ENCODE peak calls at places on chromosomes 11 and 22, in eight cellular contexts. One of them, this sample, is unnamed.
A peak's percentile ranks its signal among the peaks of the same experiment; 100 is the strongest.

GRCh38 chr11:106425819-106426218 is 348.4 kb downstream of the AASDHPPT start:
- DNase-seq in body of pancreas: no peak
- DNase-seq in AG09309: no peak
- DNase-seq in HCT116: no peak
- DNase-seq in mesendoderm: no peak
- DNase-seq in GM23338: no peak
- DNase-seq in lower leg skin: no peak
- DNase-seq in A549: no peak
- DNase-seq in this sample: no peak

GRCh38 chr22:35900483-35901168 is 128.0 kb downstream of the RBFOX2 start:
- DNase-seq in body of pancreas: no peak
- DNase-seq in AG09309: no peak
- DNase-seq in HCT116: peak; percentile 28
- DNase-seq in mesendoderm: peak; percentile 78
- DNase-seq in GM23338: peak; percentile 37
- DNase-seq in lower leg skin: no peak
- DNase-seq in A549: peak; percentile 56
- DNase-seq in this sample: no peak

GRCh38 chr11:68354181-68354872 is 41.9 kb downstream of the LRP5 start:
- DNase-seq in body of pancreas: peak; percentile 88
- DNase-seq in AG09309: peak; percentile 95
- DNase-seq in HCT116: peak; percentile 80
- DNase-seq in mesendoderm: peak; percentile 59
- DNase-seq in GM23338: peak; percentile 46
- DNase-seq in lower leg skin: peak; percentile 75
- DNase-seq in A549: peak; percentile 91
- DNase-seq in this sample: peak; percentile 90

GRCh38 chr11:69122642-69123431 is 32.9 kb upstream of the SMIM38 start:
- DNase-seq in body of pancreas: peak; percentile 84
- DNase-seq in AG09309: no peak
- DNase-seq in HCT116: peak; percentile 92
- DNase-seq in mesendoderm: peak; percentile 98
- DNase-seq in GM23338: peak; percentile 92
- DNase-seq in lower leg skin: peak; percentile 63
- DNase-seq in A549: peak; percentile 99
- DNase-seq in this sample: peak; percentile 93

GRCh38 chr22:44685384-44686056 is 16.5 kb upstream of the PRR5 start:
- DNase-seq in body of pancreas: peak; percentile 60
- DNase-seq in AG09309: no peak
- DNase-seq in HCT116: peak; percentile 35
- DNase-seq in mesendoderm: peak; percentile 76
- DNase-seq in GM23338: peak; percentile 72
- DNase-seq in lower leg skin: peak; percentile 77
- DNase-seq in A549: peak; percentile 53
- DNase-seq in this sample: peak; percentile 62

GRCh38 chr11:45580399-45580798 is 85.0 kb downstream of the CHST1 start:
- DNase-seq in body of pancreas: no peak
- DNase-seq in AG09309: no peak
- DNase-seq in HCT116: no peak
- DNase-seq in mesendoderm: peak; percentile 65
- DNase-seq in GM23338: peak; percentile 66
- DNase-seq in lower leg skin: no peak
- DNase-seq in A549: peak; percentile 18
- DNase-seq in this sample: no peak

GRCh38 chr22:37174964-37175363 is 13.1 kb downstream of the C1QTNF6 start:
- DNase-seq in body of pancreas: no peak
- DNase-seq in AG09309: no peak
- DNase-seq in HCT116: no peak
- DNase-seq in mesendoderm: no peak
- DNase-seq in GM23338: no peak
- DNase-seq in lower leg skin: no peak
- DNase-seq in A549: no peak
- DNase-seq in this sample: no peak

GRCh38 chr11:59615132-59615636 is 390 bp downstream of the OSBP start:
- DNase-seq in body of pancreas: peak; percentile 82
- DNase-seq in AG09309: no peak
- DNase-seq in HCT116: peak; percentile 24
- DNase-seq in mesendoderm: peak; percentile 51
- DNase-seq in GM23338: peak; percentile 73
- DNase-seq in lower leg skin: peak; percentile 59
- DNase-seq in A549: peak; percentile 39
- DNase-seq in this sample: peak; percentile 72

GRCh38 chr11:97290444-97291041 is 900.7 kb downstream of the JRKL start:
- DNase-seq in body of pancreas: no peak
- DNase-seq in AG09309: no peak
- DNase-seq in HCT116: no peak
- DNase-seq in mesendoderm: no peak
- DNase-seq in GM23338: no peak
- DNase-seq in lower leg skin: no peak
- DNase-seq in A549: no peak
- DNase-seq in this sample: no peak

GRCh38 chr11:75966546-75967287 is 151.7 kb downstream of the UVRAG start:
- DNase-seq in body of pancreas: no peak
- DNase-seq in AG09309: peak; percentile 76
- DNase-seq in HCT116: peak; percentile 21
- DNase-seq in mesendoderm: peak; percentile 43
- DNase-seq in GM23338: peak; percentile 11
- DNase-seq in lower leg skin: no peak
- DNase-seq in A549: peak; percentile 9
- DNase-seq in this sample: no peak

GRCh38 chr11:75968021-75968685 is 153.1 kb downstream of the UVRAG start:
- DNase-seq in body of pancreas: no peak
- DNase-seq in AG09309: no peak
- DNase-seq in HCT116: no peak
- DNase-seq in mesendoderm: no peak
- DNase-seq in GM23338: no peak
- DNase-seq in lower leg skin: no peak
- DNase-seq in A549: no peak
- DNase-seq in this sample: no peak

DNA sequence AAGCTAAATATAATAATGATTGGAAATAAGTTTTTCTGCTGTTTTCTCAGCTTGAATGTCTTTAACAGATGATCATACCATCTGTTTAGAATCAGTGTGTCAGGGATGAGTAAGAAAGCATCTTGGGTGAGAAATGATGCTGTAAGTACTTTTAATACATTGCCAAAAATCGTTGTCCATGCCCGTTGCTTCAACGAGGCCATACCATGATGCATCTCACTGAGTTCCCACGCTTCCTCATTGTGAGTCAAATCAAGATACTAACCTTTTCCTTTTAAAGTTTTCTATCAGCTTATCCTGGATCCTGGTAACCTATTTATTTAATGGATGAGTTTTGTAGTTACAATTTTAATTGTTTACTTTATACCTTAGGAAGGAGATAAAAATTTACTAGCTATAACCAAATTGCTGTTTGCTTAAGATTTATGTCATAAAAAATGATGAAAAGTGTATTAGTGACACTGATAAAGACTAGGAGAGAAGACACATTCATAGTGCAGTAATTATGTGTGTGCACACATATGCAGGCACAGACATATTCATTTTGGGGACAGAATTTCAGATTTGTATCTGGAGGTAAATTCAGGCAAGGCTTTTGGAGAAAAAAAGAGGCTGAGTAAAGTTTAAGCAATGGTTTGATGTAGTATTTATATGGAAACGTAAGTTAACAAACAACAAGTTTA is 154.8 kb downstream of the UVRAG start:
- DNase-seq in body of pancreas: no peak
- DNase-seq in AG09309: peak; percentile 71
- DNase-seq in HCT116: no peak
- DNase-seq in mesendoderm: no peak
- DNase-seq in GM23338: no peak
- DNase-seq in lower leg skin: no peak
- DNase-seq in A549: peak; percentile 2
- DNase-seq in this sample: no peak
- H3K4me3 ChIP-seq in body of pancreas: no peak overlapping the region
- H3K4me3 ChIP-seq in AG09309: no peak overlapping the region
- H3K4me3 ChIP-seq in HCT116: no peak overlapping the region
- H3K4me3 ChIP-seq in mesendoderm: no peak overlapping the region
- H3K4me3 ChIP-seq in GM23338: no peak overlapping the region
- H3K4me3 ChIP-seq in lower leg skin: no peak overlapping the region
- H3K4me3 ChIP-seq in A549: no peak overlapping the region
- H3K4me3 ChIP-seq in this sample: no peak overlapping the region

DNA sequence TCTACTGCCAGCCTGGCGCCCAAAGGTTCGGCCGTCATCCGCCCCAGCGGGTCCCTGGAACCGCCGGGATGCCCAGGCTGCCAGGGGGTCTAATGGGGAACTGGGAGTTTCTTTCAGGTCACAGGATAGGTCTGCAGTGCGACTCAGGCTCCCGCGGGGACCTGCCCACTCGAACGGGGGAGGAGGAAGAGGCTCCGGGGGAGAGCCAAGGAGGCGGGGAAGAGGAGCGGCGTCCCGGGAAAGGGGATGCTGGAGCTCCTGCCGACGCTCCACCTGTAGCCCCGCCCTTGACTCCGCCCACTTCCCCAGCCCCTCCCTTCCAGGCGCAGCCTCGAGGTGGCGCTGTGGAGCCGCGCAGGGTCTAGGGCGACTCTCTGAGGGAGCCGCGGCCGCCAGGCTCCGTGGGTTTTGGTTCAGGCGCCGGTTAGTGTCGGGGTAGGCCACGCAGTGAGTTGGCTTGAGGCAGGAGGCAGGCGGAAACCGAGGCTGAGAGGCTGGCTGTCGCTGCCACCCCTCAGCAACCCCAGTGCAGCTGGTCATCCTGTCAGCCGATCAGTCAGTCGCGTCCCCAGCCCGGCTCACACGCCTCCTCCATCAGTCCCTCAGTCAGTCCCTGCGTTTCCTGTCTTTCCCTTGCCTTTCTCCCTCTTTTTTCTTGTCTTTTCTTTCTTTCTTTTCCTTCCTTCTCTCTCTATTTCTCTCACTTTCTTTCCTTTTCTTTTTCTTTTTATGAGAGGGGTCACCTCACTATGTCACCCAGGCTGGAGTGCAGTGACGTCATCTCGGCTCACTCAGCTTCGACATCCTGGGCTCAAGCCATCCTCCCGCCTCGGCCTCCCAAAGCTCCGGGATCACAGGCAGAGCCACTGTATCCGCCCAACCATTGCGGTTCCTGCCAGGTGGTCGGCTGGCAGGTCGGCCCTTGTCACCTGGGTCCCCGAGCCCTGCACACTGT is 26.4 kb downstream of the YWHAH start:
- DNase-seq in body of pancreas: peak; percentile 83
- DNase-seq in AG09309: no peak
- DNase-seq in HCT116: peak; percentile 63
- DNase-seq in mesendoderm: peak; percentile 88
- DNase-seq in GM23338: peak; percentile 86
- DNase-seq in lower leg skin: peak; percentile 74
- DNase-seq in A549: peak; percentile 75
- DNase-seq in this sample: peak; percentile 86
- H3K4me3 ChIP-seq in body of pancreas: peak overlapping the region; percentile 4
- H3K4me3 ChIP-seq in AG09309: peak overlapping the region; percentile 60
- H3K4me3 ChIP-seq in HCT116: peak overlapping the region; percentile 51
- H3K4me3 ChIP-seq in mesendoderm: peak overlapping the region; percentile 64
- H3K4me3 ChIP-seq in GM23338: peak overlapping the region; percentile 85
- H3K4me3 ChIP-seq in lower leg skin: no peak overlapping the region
- H3K4me3 ChIP-seq in A549: peak overlapping the region; percentile 68
- H3K4me3 ChIP-seq in this sample: no peak overlapping the region

GRCh38 chr11:67287355-67288197 is 1.5 kb upstream of the ANKRD13D start:
- DNase-seq in body of pancreas: no peak
- DNase-seq in AG09309: no peak
- DNase-seq in HCT116: no peak
- DNase-seq in mesendoderm: no peak
- DNase-seq in GM23338: no peak
- DNase-seq in lower leg skin: no peak
- DNase-seq in A549: no peak
- DNase-seq in this sample: no peak

GRCh38 chr11:67284811-67285540 is 4.1 kb upstream of the ANKRD13D start:
- DNase-seq in body of pancreas: no peak
- DNase-seq in AG09309: no peak
- DNase-seq in HCT116: no peak
- DNase-seq in mesendoderm: no peak
- DNase-seq in GM23338: no peak
- DNase-seq in lower leg skin: no peak
- DNase-seq in A549: no peak
- DNase-seq in this sample: no peak

GRCh38 chr11:67288198-67288451 is 978 bp upstream of the ANKRD13D start:
- DNase-seq in body of pancreas: no peak
- DNase-seq in AG09309: no peak
- DNase-seq in HCT116: no peak
- DNase-seq in mesendoderm: no peak
- DNase-seq in GM23338: no peak
- DNase-seq in lower leg skin: no peak
- DNase-seq in A549: no peak
- DNase-seq in this sample: no peak

GRCh38 chr11:67285541-67286498 is 3.3 kb upstream of the ANKRD13D start:
- DNase-seq in body of pancreas: no peak
- DNase-seq in AG09309: no peak
- DNase-seq in HCT116: no peak
- DNase-seq in mesendoderm: no peak
- DNase-seq in GM23338: no peak
- DNase-seq in lower leg skin: no peak
- DNase-seq in A549: no peak
- DNase-seq in this sample: no peak

GRCh38 chr11:67286621-67287333 is 2.3 kb upstream of the ANKRD13D start:
- DNase-seq in body of pancreas: no peak
- DNase-seq in AG09309: no peak
- DNase-seq in HCT116: no peak
- DNase-seq in mesendoderm: no peak
- DNase-seq in GM23338: peak; percentile 40
- DNase-seq in lower leg skin: no peak
- DNase-seq in A549: no peak
- DNase-seq in this sample: no peak
- H3K4me3 ChIP-seq in body of pancreas: no peak overlapping the region
- H3K4me3 ChIP-seq in AG09309: no peak overlapping the region
- H3K4me3 ChIP-seq in HCT116: no peak overlapping the region
- H3K4me3 ChIP-seq in mesendoderm: no peak overlapping the region
- H3K4me3 ChIP-seq in GM23338: no peak overlapping the region
- H3K4me3 ChIP-seq in lower leg skin: no peak overlapping the region
- H3K4me3 ChIP-seq in A549: no peak overlapping the region
- H3K4me3 ChIP-seq in this sample: no peak overlapping the region

DNA sequence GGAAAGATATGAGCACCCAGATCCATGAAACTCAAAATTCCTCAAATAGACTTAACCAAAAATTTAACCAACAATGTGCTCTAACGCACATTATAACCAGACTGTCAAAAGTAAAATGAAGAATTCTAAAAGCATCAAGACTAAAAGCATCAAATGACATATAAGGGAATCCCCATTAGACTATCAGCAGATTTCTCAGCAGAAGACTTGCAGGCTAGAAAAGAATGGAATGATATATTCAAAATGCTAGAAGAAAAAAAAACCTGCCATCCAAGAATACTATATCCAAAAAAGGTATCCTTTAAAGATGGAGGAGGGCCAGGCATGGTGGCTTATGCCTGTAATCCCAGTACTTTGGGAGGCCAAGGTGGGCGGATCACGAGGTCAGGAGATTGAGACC is 117.5 kb upstream of the UBASH3B start:
- DNase-seq in body of pancreas: no peak
- DNase-seq in AG09309: no peak
- DNase-seq in HCT116: no peak
- DNase-seq in mesendoderm: no peak
- DNase-seq in GM23338: no peak
- DNase-seq in lower leg skin: no peak
- DNase-seq in A549: no peak
- DNase-seq in this sample: no peak
- H3K4me3 ChIP-seq in body of pancreas: no peak overlapping the region
- H3K4me3 ChIP-seq in AG09309: no peak overlapping the region
- H3K4me3 ChIP-seq in HCT116: no peak overlapping the region
- H3K4me3 ChIP-seq in mesendoderm: no peak overlapping the region
- H3K4me3 ChIP-seq in GM23338: no peak overlapping the region
- H3K4me3 ChIP-seq in lower leg skin: no peak overlapping the region
- H3K4me3 ChIP-seq in A549: no peak overlapping the region
- H3K4me3 ChIP-seq in this sample: no peak overlapping the region